ENCODE peak calls at places on chromosome 15, in eight cellular contexts. One of them, this sample, is unnamed.

GRCh38 chr15:35746121-35746520 is 200.2 kb upstream of the DPH6 start:
- DNase-seq in mesothelial cell of epicardium: no peak
- DNase-seq in H9: no peak
- DNase-seq in neural progenitor cell: no peak
- DNase-seq in stimulated activated CD8-positive, alpha-beta memory T cell treated with anti-CD3 and anti-CD28 coated beads, Interleukin-7, amount 100 ng/mL, for 1 hour: no peak
- DNase-seq in ureter: no peak
- DNase-seq in NAMALWA: no peak
- DNase-seq in KBM-7: no peak
- DNase-seq in this sample: no peak

GRCh38 chr15:64865998-64866520 is 24.3 kb downstream of the PLEKHO2 start:
- DNase-seq in mesothelial cell of epicardium: no peak
- DNase-seq in H9: peak
- DNase-seq in neural progenitor cell: peak
- DNase-seq in stimulated activated CD8-positive, alpha-beta memory T cell treated with anti-CD3 and anti-CD28 coated beads, Interleukin-7, amount 100 ng/mL, for 1 hour: no peak
- DNase-seq in ureter: no peak
- DNase-seq in NAMALWA: no peak
- DNase-seq in KBM-7: no peak
- DNase-seq in this sample: peak

GRCh38 chr15:65033659-65034269 is 4.3 kb upstream of the MTFMT start:
- DNase-seq in mesothelial cell of epicardium: no peak
- DNase-seq in H9: no peak
- DNase-seq in neural progenitor cell: peak
- DNase-seq in stimulated activated CD8-positive, alpha-beta memory T cell treated with anti-CD3 and anti-CD28 coated beads, Interleukin-7, amount 100 ng/mL, for 1 hour: no peak
- DNase-seq in ureter: no peak
- DNase-seq in NAMALWA: peak
- DNase-seq in KBM-7: peak
- DNase-seq in this sample: no peak

GRCh38 chr15:36497903-36498302 is 81.5 kb upstream of the CDIN1 start:
- DNase-seq in mesothelial cell of epicardium: no peak
- DNase-seq in H9: no peak
- DNase-seq in neural progenitor cell: no peak
- DNase-seq in stimulated activated CD8-positive, alpha-beta memory T cell treated with anti-CD3 and anti-CD28 coated beads, Interleukin-7, amount 100 ng/mL, for 1 hour: no peak
- DNase-seq in ureter: no peak
- DNase-seq in NAMALWA: no peak
- DNase-seq in KBM-7: no peak
- DNase-seq in this sample: no peak

GRCh38 chr15:63524316-63525015 is 20.1 kb downstream of the USP3 start:
- DNase-seq in mesothelial cell of epicardium: no peak
- DNase-seq in H9: no peak
- DNase-seq in neural progenitor cell: no peak
- DNase-seq in stimulated activated CD8-positive, alpha-beta memory T cell treated with anti-CD3 and anti-CD28 coated beads, Interleukin-7, amount 100 ng/mL, for 1 hour: no peak
- DNase-seq in ureter: no peak
- DNase-seq in NAMALWA: no peak
- DNase-seq in KBM-7: no peak
- DNase-seq in this sample: no peak

GRCh38 chr15:57785959-57786358 is 79.4 kb downstream of the POLR2M start:
- DNase-seq in mesothelial cell of epicardium: no peak
- DNase-seq in H9: no peak
- DNase-seq in neural progenitor cell: no peak
- DNase-seq in stimulated activated CD8-positive, alpha-beta memory T cell treated with anti-CD3 and anti-CD28 coated beads, Interleukin-7, amount 100 ng/mL, for 1 hour: no peak
- DNase-seq in ureter: no peak
- DNase-seq in NAMALWA: no peak
- DNase-seq in KBM-7: no peak
- DNase-seq in this sample: no peak

GRCh38 chr15:70098461-70099166 is 897 bp upstream of the TLE3 start:
- DNase-seq in mesothelial cell of epicardium: peak
- DNase-seq in H9: peak
- DNase-seq in neural progenitor cell: peak
- DNase-seq in stimulated activated CD8-positive, alpha-beta memory T cell treated with anti-CD3 and anti-CD28 coated beads, Interleukin-7, amount 100 ng/mL, for 1 hour: no peak
- DNase-seq in ureter: no peak
- DNase-seq in NAMALWA: peak
- DNase-seq in KBM-7: no peak
- DNase-seq in this sample: peak

GRCh38 chr15:53209396-53210042 is 419.4 kb upstream of the ONECUT1 start:
- DNase-seq in mesothelial cell of epicardium: no peak
- DNase-seq in H9: no peak
- DNase-seq in neural progenitor cell: no peak
- DNase-seq in stimulated activated CD8-positive, alpha-beta memory T cell treated with anti-CD3 and anti-CD28 coated beads, Interleukin-7, amount 100 ng/mL, for 1 hour: no peak
- DNase-seq in ureter: no peak
- DNase-seq in NAMALWA: no peak
- DNase-seq in KBM-7: no peak
- DNase-seq in this sample: no peak